ENCODE peak calls at places on chromosomes 6 and 20, in five cellular contexts. V is heart left ventricle; A is lower lobe of right lung; X is activated CD8-positive, alpha-beta T cell treated with anti-CD3 and anti-CD28 coated beads for 36 hours; W is upper lobe of left lung. C is an unnamed sample.

GRCh38 chr20:36101201-36101600 is 53.3 kb upstream of the EPB41L1 start:
- ATAC-seq in V (no peak), A (peak), X (no peak), W (peak), C (no peak)

GRCh38 chr6:52394251-52394666 is 25.9 kb upstream of the EFHC1 start:
- ATAC-seq in V (no peak), A (no peak), X (peak), W (no peak), C (no peak)

GRCh38 chr6:96522469-96523009 is 933 bp downstream of the UFL1 start:
- ATAC-seq in V (no peak), A (peak), X (peak), W (no peak), C (no peak)

GRCh38 chr20:24066075-24066700 is 77.6 kb upstream of the GGTLC1 start:
- ATAC-seq in V (no peak), A (no peak), X (peak), W (no peak), C (no peak)

GRCh38 chr6:112307707-112308106 is 39.4 kb upstream of the RFPL4B start:
- ATAC-seq in V (no peak), A (no peak), X (peak), W (peak), C (no peak)

GRCh38 chr6:155646443-155646842 is 190.8 kb upstream of the NOX3 start:
- ATAC-seq in V (no peak), A (no peak), X (no peak), W (no peak), C (no peak)

GRCh38 chr20:63835031-63835858 is 4.2 kb upstream of the ZBTB46 start:
- ATAC-seq in V (peak), A (peak), X (no peak), W (peak), C (peak)

GRCh38 chr6:43758617-43759050 is 11.4 kb upstream of the VEGFA start:
- ATAC-seq in V (peak), A (peak), X (peak), W (peak), C (no peak)

GRCh38 chr6:32825966-32826365 is 9.2 kb upstream of the HLA-DOB start:
- ATAC-seq in V (peak), A (peak), X (no peak), W (no peak), C (peak)

GRCh38 chr20:44218441-44218840 is 7.9 kb upstream of the OSER1 start:
- ATAC-seq in V (no peak), A (peak), X (peak), W (no peak), C (no peak)

GRCh38 chr6:134539865-134540323 is 222.0 kb upstream of the SGK1 start:
- ATAC-seq in V (peak), A (peak), X (peak), W (peak), C (peak)

GRCh38 chr20:7302256-7302655 is 534.8 kb downstream of the BMP2 start:
- ATAC-seq in V (no peak), A (no peak), X (no peak), W (no peak), C (no peak)

GRCh38 chr6:142400495-142400894 is 98.7 kb downstream of the ADGRG6 start:
- ATAC-seq in V (no peak), A (no peak), X (no peak), W (no peak), C (no peak)

GRCh38 chr20:61166324-61166723 is 85.7 kb upstream of the CDH4 start:
- ATAC-seq in V (no peak), A (no peak), X (no peak), W (no peak), C (no peak)

GRCh38 chr6:157539900-157540752 is 159.1 kb downstream of the ZDHHC14 start:
- ATAC-seq in V (peak), A (no peak), X (no peak), W (no peak), C (no peak)

GRCh38 chr6:34143884-34144580 is 1.9 kb downstream of the GRM4 start:
- ATAC-seq in V (no peak), A (no peak), X (peak), W (no peak), C (no peak)

GRCh38 chr6:21023210-21023609 is 489.0 kb downstream of the CDKAL1 start:
- ATAC-seq in V (no peak), A (no peak), X (no peak), W (no peak), C (no peak)

GRCh38 chr6:143097224-143097795 is 36.6 kb downstream of the AIG1 start:
- ATAC-seq in V (no peak), A (no peak), X (peak), W (no peak), C (no peak)

GRCh38 chr6:170429457-170429856 is 122.9 kb downstream of the FAM120B start:
- ATAC-seq in V (no peak), A (no peak), X (no peak), W (no peak), C (no peak)

GRCh38 chr20:38201356-38201755 is 36.3 kb upstream of the TGM2 start:
- ATAC-seq in V (peak), A (peak), X (no peak), W (peak), C (no peak)

DNA sequence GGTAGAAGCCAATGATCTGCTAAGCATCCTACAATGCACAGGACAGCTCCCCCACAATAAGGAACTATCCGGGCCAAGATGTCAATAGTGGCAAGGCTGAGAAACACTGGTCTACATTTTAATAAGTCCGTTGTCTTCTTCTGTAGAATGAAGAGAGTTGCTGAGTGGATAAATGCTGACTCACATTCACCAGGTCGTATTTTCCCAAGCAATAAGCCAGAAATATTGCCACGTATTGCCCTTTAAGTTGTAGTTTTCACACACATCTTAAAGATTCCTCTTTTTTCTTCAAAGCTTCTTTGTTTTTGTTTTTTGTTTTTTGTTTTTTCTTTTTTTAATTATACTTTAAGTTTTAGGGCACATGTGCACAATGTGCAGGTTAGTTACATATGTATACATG is 30.5 kb upstream of the NRN1 start:
- ATAC-seq in V (no peak), A (no peak), X (no peak), W (no peak), C (no peak)
- TF ChIP-seq CTCF in V (no peak), A (no peak), X (no peak), W (no peak), C (no peak)

GRCh38 chr6:151096255-151096612 is 143.5 kb upstream of the AKAP12 start:
- ATAC-seq in V (no peak), A (no peak), X (no peak), W (no peak), C (no peak)
- TF ChIP-seq CTCF in V (no peak), A (no peak), X (no peak), W (no peak), C (no peak)

GRCh38 chr6:140857734-140858380 is 1274.9 kb upstream of the GJE1 start:
- ATAC-seq in V (peak), A (peak), X (no peak), W (peak), C (peak)
- TF ChIP-seq CTCF in V (no peak), A (no peak), X (no peak), W (no peak), C (no peak)

GRCh38 chr6:3456794-3457709 is at the start of gene SLC22A23:
- ATAC-seq in V (peak), A (peak), X (peak), W (peak), C (peak)
- TF ChIP-seq CTCF in V (peak), A (peak), X (peak), W (peak), C (peak)

DNA sequence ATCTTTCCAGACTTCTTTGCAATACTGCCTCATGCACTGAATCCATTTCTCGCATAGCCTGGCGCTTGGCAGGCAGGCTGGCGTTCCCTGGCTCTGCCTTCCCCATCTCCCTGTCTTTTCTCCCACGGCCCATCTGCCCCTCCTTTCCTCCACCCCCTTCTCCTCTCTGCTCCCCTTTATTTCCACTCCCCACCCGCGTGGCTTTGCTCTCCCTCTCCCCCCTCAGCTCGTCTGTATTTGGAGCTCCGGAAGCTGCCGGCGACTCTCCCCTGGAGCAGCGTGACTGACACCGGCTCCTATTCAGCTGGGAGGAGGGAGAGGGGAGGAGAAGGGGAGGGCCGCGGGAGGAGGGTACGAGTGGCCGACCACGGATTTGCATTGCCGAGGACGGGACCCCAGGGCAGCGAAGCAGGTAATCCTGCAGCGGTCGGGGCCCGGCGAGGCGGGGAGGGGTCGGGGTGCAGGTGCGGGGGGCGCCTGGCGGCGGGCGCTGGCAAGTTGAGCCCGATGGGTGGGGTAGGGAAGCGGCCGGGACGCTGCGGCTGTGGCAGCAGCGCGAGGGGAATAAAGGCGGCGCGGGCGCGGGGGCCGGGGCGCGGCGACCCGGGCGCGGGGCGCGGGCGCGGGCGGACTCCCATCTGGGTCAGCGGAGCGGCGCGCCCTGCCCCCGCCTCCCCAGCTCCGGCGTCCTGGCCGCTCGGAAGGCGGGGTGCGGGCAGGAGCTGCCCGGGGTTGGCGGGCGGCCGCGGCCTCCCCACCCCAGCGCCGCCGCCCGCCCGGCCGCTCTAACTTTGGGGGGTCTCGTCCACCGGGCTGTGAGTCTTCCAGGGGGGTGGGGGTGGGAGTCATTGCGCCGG is at the start of gene CAP2:
- ATAC-seq in V (peak), A (peak), X (no peak), W (peak), C (peak)
- TF ChIP-seq CTCF in V (no peak), A (no peak), X (no peak), W (no peak), C (no peak)

DNA sequence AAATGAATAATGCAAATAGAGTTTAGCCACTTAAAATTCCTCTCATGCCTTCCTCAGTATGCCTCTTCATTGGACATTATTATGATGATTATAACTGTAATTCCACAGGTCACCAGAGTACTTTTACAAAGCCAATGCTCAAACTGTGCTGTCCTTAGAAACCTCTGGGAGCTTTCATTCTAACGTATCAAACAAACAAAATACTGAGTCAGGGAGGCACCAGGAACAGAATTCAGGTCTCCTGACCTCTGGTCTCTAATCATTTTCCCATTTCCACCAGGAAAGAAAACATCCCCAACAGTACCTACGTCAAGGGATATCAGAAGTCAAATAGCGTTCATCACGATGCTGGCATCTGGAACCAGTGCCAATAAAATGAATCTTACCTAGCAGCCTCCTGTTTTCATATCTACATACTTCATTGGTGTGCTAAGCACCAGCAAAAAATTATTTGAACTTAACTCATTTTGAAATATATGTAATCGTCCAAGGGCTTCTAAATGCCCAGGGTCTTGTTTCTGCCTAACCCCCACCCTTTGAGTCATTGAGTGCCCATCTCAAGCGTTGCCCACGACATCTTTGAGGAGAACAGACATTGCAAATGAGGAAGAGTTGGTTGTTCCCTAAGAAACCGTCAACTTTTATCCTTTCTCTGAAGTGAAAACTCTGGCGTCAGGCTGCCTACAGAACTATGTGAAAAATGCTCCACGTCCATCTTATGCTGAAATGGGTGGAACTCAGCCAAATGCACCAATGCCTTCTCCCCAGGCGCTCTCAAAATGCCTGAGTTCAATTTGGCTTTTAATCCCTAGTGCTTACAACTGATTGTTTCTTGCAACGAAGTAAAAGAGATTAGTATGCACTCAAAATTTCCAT is 37.8 kb downstream of the NEDD9 start:
- ATAC-seq in V (peak), A (peak), X (no peak), W (peak), C (peak)
- TF ChIP-seq CTCF in V (no peak), A (no peak), X (no peak), W (no peak), C (peak)

GRCh38 chr20:40949346-40949745 is 79.3 kb upstream of the TOP1 start:
- ATAC-seq in V (no peak), A (no peak), X (no peak), W (no peak), C (no peak)

GRCh38 chr20:40955326-40955725 is 73.3 kb upstream of the TOP1 start:
- ATAC-seq in V (no peak), A (no peak), X (no peak), W (no peak), C (no peak)

GRCh38 chr20:40954521-40955165 is 74.0 kb upstream of the TOP1 start:
- ATAC-seq in V (no peak), A (no peak), X (no peak), W (no peak), C (no peak)

GRCh38 chr20:40953856-40954255 is 74.8 kb upstream of the TOP1 start:
- ATAC-seq in V (no peak), A (no peak), X (peak), W (no peak), C (no peak)

GRCh38 chr20:40952231-40952630 is 76.4 kb upstream of the TOP1 start:
- ATAC-seq in V (no peak), A (no peak), X (no peak), W (no peak), C (no peak)
- TF ChIP-seq CTCF in V (no peak), A (no peak), X (no peak), W (no peak), C (no peak)

GRCh38 chr20:31630187-31630790 is 7.4 kb upstream of the COX4I2 start:
- ATAC-seq in V (no peak), A (no peak), X (peak), W (no peak), C (no peak)
- TF ChIP-seq CTCF in V (no peak), A (no peak), X (no peak), W (no peak), C (no peak)

GRCh38 chr6:23412770-23413169 is 713.2 kb upstream of the NRSN1 start:
- ATAC-seq in V (no peak), A (no peak), X (no peak), W (no peak), C (no peak)

GRCh38 chr6:23414922-23415321 is 711.1 kb upstream of the NRSN1 start:
- ATAC-seq in V (no peak), A (no peak), X (no peak), W (no peak), C (no peak)

GRCh38 chr6:23415819-23416427 is 710.1 kb upstream of the NRSN1 start:
- ATAC-seq in V (no peak), A (no peak), X (no peak), W (no peak), C (no peak)

GRCh38 chr6:23413327-23414203 is 712.5 kb upstream of the NRSN1 start:
- ATAC-seq in V (no peak), A (no peak), X (no peak), W (no peak), C (no peak)

DNA sequence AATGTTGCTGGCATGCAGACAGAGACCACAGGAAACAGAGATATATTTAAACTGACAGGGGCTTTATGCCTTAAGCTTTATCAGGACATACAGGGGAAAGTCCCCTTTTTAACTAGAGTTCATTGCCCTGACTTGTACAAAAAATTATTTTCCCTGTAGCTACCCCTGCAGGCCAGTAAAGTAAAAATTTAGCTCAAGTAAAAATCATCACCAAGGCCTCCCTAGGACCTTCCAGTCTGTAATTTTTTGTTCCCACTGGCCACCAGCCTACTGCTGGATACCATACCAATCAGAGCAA is 711.9 kb upstream of the NRSN1 start:
- ATAC-seq in V (no peak), A (no peak), X (no peak), W (no peak), C (no peak)
- TF ChIP-seq CTCF in V (peak), A (no peak), X (no peak), W (no peak), C (no peak)